ENCODE peak calls at places on chromosomes 6 and 20, in four cellular contexts. Y is CD8-positive, alpha-beta memory T cell; M is cardiac muscle cell; T is DMS 273 treated with DMSO at 0.1 percent for 48 hours. C is an unnamed sample.

GRCh38 chr6:149190228-149190831 is 127.2 kb upstream of the TAB2 start:
- DNase-seq in Y (peak), M (peak), T (no peak), C (no peak)

GRCh38 chr20:59137532-59137931 is 26.1 kb upstream of the ZNF831 start:
- DNase-seq in Y (no peak), M (no peak), T (no peak), C (peak)

GRCh38 chr6:89242574-89243330 is 25.6 kb upstream of the GABRR1 start:
- DNase-seq in Y (no peak), M (peak), T (peak), C (peak)

GRCh38 chr6:144036064-144036873 is 28.2 kb upstream of the PLAGL1 start:
- DNase-seq in Y (no peak), M (peak), T (no peak), C (no peak)

GRCh38 chr20:29876911-29877285 is 1380.6 kb upstream of the DEFB115 start:
- DNase-seq in Y (no peak), M (no peak), T (no peak), C (no peak)

GRCh38 chr20:31836853-31837608 is 8.4 kb downstream of the FOXS1 start:
- DNase-seq in Y (no peak), M (peak), T (no peak), C (no peak)

GRCh38 chr6:143542915-143543314 is 31.4 kb upstream of the FUCA2 start:
- DNase-seq in Y (no peak), M (no peak), T (no peak), C (no peak)

GRCh38 chr6:138817799-138818198 is 21.9 kb downstream of the ECT2L start:
- DNase-seq in Y (no peak), M (peak), T (no peak), C (no peak)

GRCh38 chr20:23363257-23363649 is 1.3 kb downstream of the GZF1 start:
- DNase-seq in Y (no peak), M (no peak), T (no peak), C (no peak)

GRCh38 chr20:50482396-50482890 is 27.7 kb upstream of the PTPN1 start:
- DNase-seq in Y (no peak), M (no peak), T (no peak), C (no peak)

GRCh38 chr6:166724576-166724975 is 97.5 kb upstream of the RPS6KA2 start:
- DNase-seq in Y (no peak), M (no peak), T (no peak), C (no peak)

C was measured in NCI-H1694 treated with DMSO at 0.1 percent for 48 hours.